ENCODE peak calls at places on chromosome 2, in five cellular contexts. I is HepG2, P is GM12878, V is K562, N is A549. K is an unnamed sample.

GRCh38 chr2:84788027-84788426 is 92.9 kb downstream of the TRABD2A start:
- DNase-seq in I (no peak), P (no peak), V (no peak), N (no peak), K (no peak)

GRCh38 chr2:10935953-10936942 is 24.5 kb downstream of the KCNF1 start:
- DNase-seq in I (peak), P (no peak), V (peak), N (peak), K (peak)

GRCh38 chr2:30820381-30821055 is 13.3 kb upstream of the CAPN13 start:
- DNase-seq in I (no peak), P (no peak), V (no peak), N (no peak), K (no peak)

GRCh38 chr2:171814883-171815282 is 79.2 kb downstream of the SLC25A12 start:
- DNase-seq in I (no peak), P (no peak), V (no peak), N (no peak), K (no peak)

GRCh38 chr2:238080518-238080917 is 19.6 kb upstream of the ESPNL start:
- DNase-seq in I (no peak), P (no peak), V (no peak), N (no peak), K (no peak)

GRCh38 chr2:147364597-147364996 is 480.2 kb upstream of the ACVR2A start:
- DNase-seq in I (no peak), P (no peak), V (no peak), N (no peak), K (no peak)

GRCh38 chr2:221779614-221780067 is 207.5 kb upstream of the EPHA4 start:
- DNase-seq in I (no peak), P (no peak), V (no peak), N (peak), K (peak)

GRCh38 chr2:129253461-129253812 is 726.0 kb upstream of the RAB6C start:
- DNase-seq in I (no peak), P (no peak), V (peak), N (peak), K (no peak)

GRCh38 chr2:39266139-39266805 is 22.5 kb upstream of the CDKL4 start:
- DNase-seq in I (no peak), P (peak), V (no peak), N (no peak), K (peak)

GRCh38 chr2:99101697-99102096 is 39.8 kb upstream of the C2orf15 start:
- DNase-seq in I (peak), P (no peak), V (peak), N (no peak), K (peak)

GRCh38 chr2:133768261-133769021 is 200.2 kb upstream of the NCKAP5 start:
- DNase-seq in I (no peak), P (no peak), V (no peak), N (no peak), K (no peak)

GRCh38 chr2:230868151-230868946 is 3.6 kb downstream of the ITM2C start:
- DNase-seq in I (no peak), P (no peak), V (no peak), N (no peak), K (no peak)

GRCh38 chr2:149561309-149561926 is 26.2 kb downstream of the MMADHC start:
- DNase-seq in I (peak), P (no peak), V (peak), N (peak), K (peak)

GRCh38 chr2:15853903-15854302 is 86.4 kb upstream of the MYCN start:
- DNase-seq in I (no peak), P (no peak), V (no peak), N (no peak), K (no peak)

GRCh38 chr2:44572196-44572900 is 210.6 kb downstream of the CAMKMT start:
- DNase-seq in I (no peak), P (no peak), V (no peak), N (peak), K (peak)

GRCh38 chr2:45256173-45256866 is 247.1 kb upstream of the SIX2 start:
- DNase-seq in I (peak), P (no peak), V (no peak), N (no peak), K (no peak)

GRCh38 chr2:74372674-74373073 is 7.4 kb downstream of the DCTN1 start:
- DNase-seq in I (no peak), P (no peak), V (no peak), N (no peak), K (no peak)

GRCh38 chr2:191463790-191464189 is 214.1 kb upstream of the NABP1 start:
- DNase-seq in I (no peak), P (no peak), V (no peak), N (no peak), K (no peak)

GRCh38 chr2:24190503-24190902 is 15.7 kb downstream of the FAM228A start:
- DNase-seq in I (no peak), P (no peak), V (no peak), N (no peak), K (no peak)

GRCh38 chr2:164984428-164984827 is 29.1 kb upstream of the SLC38A11 start:
- DNase-seq in I (no peak), P (no peak), V (no peak), N (no peak), K (peak)

GRCh38 chr2:121810959-121811853 is 55.8 kb downstream of the TSN start:
- DNase-seq in I (peak), P (no peak), V (peak), N (peak), K (peak)

GRCh38 chr2:120013569-120014223 is 819 bp downstream of the EPB41L5 start:
- DNase-seq in I (no peak), P (no peak), V (no peak), N (no peak), K (no peak)

GRCh38 chr2:3678212-3678611 is 20.2 kb downstream of the ALLC start:
- DNase-seq in I (no peak), P (no peak), V (no peak), N (no peak), K (no peak)

GRCh38 chr2:73487112-73487657 is 101.5 kb downstream of the ALMS1 start:
- DNase-seq in I (no peak), P (no peak), V (no peak), N (no peak), K (no peak)

GRCh38 chr2:168683996-168684395 is 118.4 kb upstream of the NOSTRIN start:
- DNase-seq in I (peak), P (no peak), V (no peak), N (no peak), K (no peak)

GRCh38 chr2:186349508-186349907 is 136.6 kb upstream of the ZC3H15 start:
- DNase-seq in I (no peak), P (no peak), V (no peak), N (peak), K (peak)

GRCh38 chr2:95109260-95109659 is 12.3 kb downstream of the MRPS5 start:
- DNase-seq in I (no peak), P (no peak), V (no peak), N (no peak), K (no peak)

GRCh38 chr2:17976871-17977746 is 98.6 kb downstream of the KCNS3 start:
- DNase-seq in I (no peak), P (no peak), V (no peak), N (no peak), K (peak)

GRCh38 chr2:226995625-226996041 is 159.8 kb downstream of the RHBDD1 start:
- DNase-seq in I (no peak), P (no peak), V (no peak), N (peak), K (peak)

GRCh38 chr2:71696381-71696780 is 243.0 kb downstream of the DYSF start:
- DNase-seq in I (no peak), P (no peak), V (no peak), N (no peak), K (no peak)
- TF ChIP-seq RFX5 in I (no peak), P (no peak), V (no peak), N (no peak), K (no peak)

GRCh38 chr2:173205375-173205774 is 129.7 kb downstream of the MAP3K20 start:
- DNase-seq in I (no peak), P (no peak), V (no peak), N (no peak), K (peak)
- TF ChIP-seq BHLHE40 in I (no peak), P (no peak), V (no peak), N (no peak), K (no peak)

GRCh38 chr2:208356846-208357574 is 49.6 kb upstream of the PTH2R start:
- DNase-seq in I (no peak), P (no peak), V (no peak), N (no peak), K (no peak)
- TF ChIP-seq RFX5 in I (no peak), P (no peak), V (no peak), N (no peak), K (no peak)

GRCh38 chr2:194380011-194380410 is 1277.0 kb upstream of the SLC39A10 start:
- DNase-seq in I (no peak), P (peak), V (no peak), N (no peak), K (no peak)

GRCh38 chr2:194385376-194385775 is 1271.7 kb upstream of the SLC39A10 start:
- DNase-seq in I (no peak), P (no peak), V (no peak), N (no peak), K (no peak)

GRCh38 chr2:194382221-194382620 is 1274.8 kb upstream of the SLC39A10 start:
- DNase-seq in I (no peak), P (no peak), V (no peak), N (no peak), K (no peak)

DNA sequence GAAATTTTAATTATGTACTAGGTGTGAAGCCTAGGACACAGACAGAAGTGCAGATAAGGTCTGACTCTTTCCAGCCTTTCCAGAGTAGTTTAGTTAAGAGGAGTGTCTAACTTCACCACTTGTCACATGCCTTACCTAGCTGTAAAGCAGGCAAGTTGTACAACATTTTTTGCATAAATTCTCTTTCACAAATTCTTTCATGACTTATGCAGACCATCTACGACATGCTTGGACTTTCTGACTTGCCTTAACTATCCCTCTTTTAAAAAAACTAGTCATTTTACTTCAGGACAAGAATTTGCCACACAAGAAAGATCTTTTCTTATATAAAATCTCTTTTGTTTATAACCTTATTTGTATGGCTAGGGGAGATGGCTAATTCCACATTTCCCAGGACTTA is 1273.6 kb upstream of the SLC39A10 start:
- DNase-seq in I (no peak), P (no peak), V (no peak), N (peak), K (no peak)
- TF ChIP-seq BHLHE40 in I (no peak), P (no peak), V (no peak), N (no peak), K (no peak)

GRCh38 chr2:70707706-70708105 is 60.3 kb downstream of the ADD2 start:
- DNase-seq in I (no peak), P (no peak), V (no peak), N (no peak), K (no peak)
- TF ChIP-seq RFX5 in I (no peak), P (no peak), V (no peak), N (no peak), K (no peak)

DNA sequence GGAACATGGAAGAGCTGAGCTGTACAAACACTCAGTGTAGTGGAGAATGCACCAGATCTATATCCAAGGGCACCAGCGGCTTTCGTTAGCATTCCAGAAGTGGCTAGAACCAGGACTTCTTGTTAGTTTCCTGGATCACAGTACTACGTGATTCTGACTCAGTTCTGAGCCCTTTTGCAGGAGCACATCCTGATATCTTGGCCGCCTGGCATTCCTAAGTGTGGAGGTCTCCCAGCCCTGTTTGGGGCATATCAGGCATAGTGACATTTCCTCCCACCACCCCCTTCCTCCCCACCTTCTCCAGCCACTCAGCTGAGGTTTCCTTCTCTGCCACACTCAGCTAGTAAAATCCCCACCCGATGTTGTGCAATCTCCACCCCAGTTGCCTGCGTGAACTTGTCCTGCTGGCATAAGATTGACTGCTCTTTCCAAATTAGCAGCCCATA is 63.4 kb downstream of the BMP10 start:
- DNase-seq in I (no peak), P (no peak), V (no peak), N (no peak), K (peak)
- TF ChIP-seq BHLHE40 in I (no peak), P (no peak), V (no peak), N (no peak), K (no peak)

K was measured in IMR-90.